ENCODE peak calls at places on chromosome 5, in nine cellular contexts. P is sigmoid colon; B is IMR-90; I is CD8-positive, alpha-beta memory T cell; E is K562; K is brain microvascular endothelial cell; H is GM23248; X is cardiac fibroblast; G is ovary. T is an unnamed sample.

GRCh38 chr5:78953092-78953800 is 31.9 kb downstream of the ARSB start:
- DNase-seq in I (no peak), B (peak), P (no peak), X (no peak), G (no peak), H (peak), E (no peak), K (peak), T (no peak)

GRCh38 chr5:143634689-143635088 is 177.3 kb upstream of the HMHB1 start:
- DNase-seq in X (no peak), B (no peak), E (no peak), G (no peak), H (peak), P (no peak), I (no peak), K (no peak), T (no peak)

GRCh38 chr5:163205645-163206044 is 231.8 kb upstream of the CCNG1 start:
- DNase-seq in P (no peak), I (no peak), G (no peak), K (no peak), E (no peak), B (no peak), H (no peak), X (no peak), T (no peak)

GRCh38 chr5:21919417-21920022 is 933.6 kb downstream of the CDH12 start:
- DNase-seq in I (no peak), B (peak), P (no peak), X (peak), E (peak), K (peak), H (peak), G (no peak), T (peak)

GRCh38 chr5:82376833-82377232 is 98.7 kb upstream of the RPS23 start:
- DNase-seq in E (no peak), B (no peak), I (no peak), G (no peak), K (no peak), X (no peak), P (no peak), H (no peak), T (no peak)

GRCh38 chr5:141869040-141869439 is 9.2 kb downstream of the PCDH1 start:
- DNase-seq in X (no peak), E (no peak), P (no peak), I (no peak), G (no peak), B (no peak), H (no peak), K (no peak), T (no peak)

GRCh38 chr5:111680737-111681413 is 76.1 kb downstream of the NREP start:
- DNase-seq in K (peak), H (peak), G (peak), P (peak), E (no peak), X (peak), I (no peak), B (peak), T (peak)

GRCh38 chr5:118233601-118234000 is 754.7 kb downstream of the DTWD2 start:
- DNase-seq in B (no peak), X (no peak), P (no peak), H (no peak), I (no peak), K (no peak), E (no peak), G (no peak), T (no peak)

GRCh38 chr5:150000990-150001659 is 586 bp downstream of the HMGXB3 start:
- DNase-seq in K (no peak), X (peak), H (peak), E (peak), B (peak), I (peak), G (peak), P (peak), T (no peak)

GRCh38 chr5:135978993-135979392 is 24.2 kb upstream of the LECT2 start:
- DNase-seq in E (no peak), G (no peak), I (no peak), X (no peak), B (no peak), K (no peak), P (no peak), H (no peak), T (no peak)

GRCh38 chr5:141753971-141754713 is 72.1 kb upstream of the ARAP3 start:
- DNase-seq in E (peak), I (peak), P (no peak), H (peak), G (no peak), K (no peak), X (peak), B (peak), T (no peak)

DNA sequence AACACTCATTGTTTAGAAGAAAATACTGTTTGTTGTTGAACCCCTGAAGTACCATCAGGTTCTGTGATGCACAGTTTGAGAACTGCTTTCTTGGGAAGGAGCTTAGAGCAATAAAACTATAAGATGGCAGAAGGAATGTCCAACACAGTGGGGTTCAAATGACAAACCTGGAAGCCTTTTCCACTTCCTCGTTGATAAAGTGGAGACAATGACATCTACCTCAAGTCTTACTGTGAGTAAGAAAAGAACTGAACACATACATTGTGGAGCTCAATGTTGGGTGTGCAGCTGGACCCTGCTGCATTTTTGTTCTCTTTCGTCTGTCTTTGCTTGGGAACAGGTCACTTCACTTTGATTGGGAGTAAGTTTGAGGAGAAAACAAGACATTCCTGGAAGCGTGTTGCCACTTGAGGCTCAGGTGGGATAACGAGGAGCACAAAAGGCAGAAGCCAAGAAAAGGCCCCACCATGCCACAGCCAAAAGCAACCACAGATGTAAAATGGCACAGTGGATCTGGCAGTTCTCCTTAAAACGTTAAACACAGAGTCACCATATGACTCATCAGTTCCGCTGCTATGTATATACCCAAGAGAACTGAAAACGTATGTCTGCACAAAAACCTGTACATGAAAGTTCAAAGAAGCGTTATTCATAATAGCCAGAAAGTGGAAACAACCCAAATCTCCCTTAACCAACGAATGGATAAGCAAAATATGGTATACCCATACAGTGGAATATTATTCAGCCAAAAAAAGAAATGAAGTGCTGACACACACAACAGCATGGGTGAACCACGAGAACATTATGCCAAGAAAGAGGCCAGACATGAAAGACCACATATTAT is 42.9 kb upstream of the SUB1 start:
- DNase-seq in X (no peak), H (peak), K (peak), G (no peak), I (no peak), B (peak), E (peak), P (no peak), T (peak)
- H3K4me3 ChIP-seq in X (no peak), H (no peak), K (no peak), G (no peak), I (no peak), B (no peak), E (no peak), P (no peak), T (no peak)

GRCh38 chr5:38846379-38846967 is 661 bp downstream of the OSMR start:
- DNase-seq in G (peak), X (no peak), P (no peak), E (no peak), I (no peak), H (peak), K (no peak), B (peak), T (no peak)
- H3K4me3 ChIP-seq in G (peak), X (peak), P (peak), E (peak), I (no peak), H (peak), K (peak), B (peak), T (peak)

DNA sequence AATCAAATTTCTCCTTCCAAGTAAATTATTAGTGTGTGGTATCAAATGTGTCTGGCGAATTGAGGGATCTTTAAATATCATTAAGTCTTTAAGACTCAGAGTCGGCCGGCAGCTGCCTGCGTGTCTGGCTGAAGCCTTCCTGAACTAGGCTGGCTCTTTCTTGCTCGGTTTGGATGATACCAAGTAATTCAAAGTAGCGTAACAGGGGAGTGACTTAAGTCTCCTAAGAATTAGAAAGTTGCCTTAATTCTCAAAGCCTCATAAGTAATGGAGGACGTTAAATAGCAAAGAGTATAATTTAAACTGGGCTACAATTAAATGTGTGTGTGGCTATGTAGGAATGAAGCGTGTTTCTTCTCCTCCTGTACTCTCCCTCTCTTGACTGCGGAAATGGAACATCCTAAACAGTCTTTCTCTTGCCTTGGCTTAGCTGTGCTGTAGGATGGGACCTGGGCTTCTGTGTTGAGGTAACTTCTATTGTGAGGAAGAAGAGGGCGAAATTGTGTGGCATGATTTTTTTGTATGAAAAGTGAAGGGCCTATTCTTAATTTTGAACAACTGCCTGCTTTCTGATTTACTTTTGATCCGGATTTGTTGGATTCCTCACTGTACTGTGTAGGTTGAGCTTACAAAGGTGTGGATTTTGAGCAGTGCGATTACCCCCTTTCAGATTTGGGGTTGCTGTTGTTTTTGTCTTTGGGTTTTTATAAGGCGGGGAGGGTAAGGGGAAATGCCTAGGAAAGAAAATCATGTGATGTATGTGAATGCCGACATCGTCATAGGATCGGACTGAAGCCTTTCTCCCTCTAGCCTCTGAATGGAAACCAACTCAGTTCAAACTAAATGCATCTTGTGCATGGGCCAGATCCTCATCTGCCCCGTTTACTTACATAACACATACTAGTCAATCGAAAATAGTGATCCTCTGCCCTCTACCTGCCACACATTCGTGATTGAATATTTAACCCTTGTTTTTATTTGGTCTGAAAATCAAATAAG is 29.9 kb downstream of the CPEB4 start:
- DNase-seq in G (peak), H (peak), X (peak), E (peak), P (peak), I (peak), B (peak), K (peak), T (peak)
- H3K4me3 ChIP-seq in G (peak), H (peak), X (peak), E (peak), P (peak), I (peak), B (peak), K (peak), T (peak)

GRCh38 chr5:131322926-131323325 is 59.1 kb downstream of the CDC42SE2 start:
- DNase-seq in I (no peak), P (no peak), G (no peak), B (no peak), H (no peak), X (no peak), E (no peak), K (no peak), T (no peak)
- H3K4me3 ChIP-seq in I (no peak), P (no peak), G (no peak), B (no peak), H (no peak), X (no peak), E (no peak), K (no peak), T (no peak)

GRCh38 chr5:171309526-171310333 is 682 bp downstream of the TLX3 start:
- DNase-seq in E (no peak), X (no peak), P (no peak), B (no peak), I (no peak), G (no peak), H (no peak), K (no peak), T (no peak)

GRCh38 chr5:171310334-171310815 is 1.3 kb downstream of the TLX3 start:
- DNase-seq in E (no peak), H (no peak), P (no peak), X (no peak), G (no peak), K (no peak), I (no peak), B (no peak), T (no peak)

GRCh38 chr5:171312129-171312819 is 3.2 kb downstream of the TLX3 start:
- DNase-seq in B (no peak), E (no peak), G (no peak), X (no peak), I (no peak), K (no peak), H (no peak), P (no peak), T (no peak)

GRCh38 chr5:171311698-171312083 is 2.6 kb downstream of the TLX3 start:
- DNase-seq in B (no peak), X (no peak), P (no peak), I (no peak), E (no peak), K (no peak), H (no peak), G (no peak), T (no peak)

DNA sequence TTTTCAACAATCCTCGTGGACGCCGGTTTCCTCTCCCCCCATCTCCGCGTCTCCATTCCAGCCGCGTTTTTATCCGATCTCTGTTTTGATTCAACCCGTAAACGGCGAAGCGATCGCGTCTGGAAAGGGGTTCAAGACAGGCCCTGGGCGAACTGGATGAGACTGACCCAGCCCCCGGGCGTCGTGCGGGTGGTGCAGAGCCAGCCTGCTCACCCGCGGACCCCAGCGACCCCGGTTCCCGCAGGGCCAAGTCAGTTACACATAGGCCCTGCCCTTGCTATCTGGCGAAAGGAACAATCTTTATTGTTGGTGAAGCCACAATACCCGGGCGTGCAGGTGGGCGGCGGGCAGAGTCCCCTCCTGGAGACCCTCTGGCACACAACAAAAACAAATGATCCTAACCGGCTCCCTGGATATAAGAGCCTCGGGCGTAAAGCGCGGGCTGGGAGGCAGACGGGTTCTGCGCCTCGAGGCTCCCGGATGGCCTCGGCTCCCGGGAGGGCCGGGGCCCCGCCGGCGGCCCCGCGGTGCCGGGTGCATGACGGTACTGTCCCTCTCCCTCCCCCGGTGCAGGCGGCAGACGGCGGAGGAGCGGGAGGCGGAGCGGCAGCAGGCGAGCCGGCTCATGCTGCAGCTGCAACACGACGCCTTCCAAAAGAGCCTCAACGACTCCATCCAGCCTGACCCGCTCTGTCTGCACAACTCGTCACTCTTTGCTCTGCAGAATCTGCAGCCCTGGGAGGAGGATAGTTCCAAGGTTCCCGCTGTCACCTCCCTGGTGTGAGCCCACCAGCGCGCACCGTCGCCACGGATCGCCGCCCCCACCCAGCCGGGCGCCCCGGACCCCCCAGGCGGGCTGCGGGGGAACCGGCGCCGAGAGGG is 2.0 kb downstream of the TLX3 start:
- DNase-seq in E (no peak), K (no peak), H (peak), B (peak), G (no peak), I (no peak), P (no peak), X (peak), T (no peak)
- H3K4me3 ChIP-seq in E (no peak), K (no peak), H (no peak), B (no peak), G (no peak), I (no peak), P (no peak), X (no peak), T (peak)

DNA sequence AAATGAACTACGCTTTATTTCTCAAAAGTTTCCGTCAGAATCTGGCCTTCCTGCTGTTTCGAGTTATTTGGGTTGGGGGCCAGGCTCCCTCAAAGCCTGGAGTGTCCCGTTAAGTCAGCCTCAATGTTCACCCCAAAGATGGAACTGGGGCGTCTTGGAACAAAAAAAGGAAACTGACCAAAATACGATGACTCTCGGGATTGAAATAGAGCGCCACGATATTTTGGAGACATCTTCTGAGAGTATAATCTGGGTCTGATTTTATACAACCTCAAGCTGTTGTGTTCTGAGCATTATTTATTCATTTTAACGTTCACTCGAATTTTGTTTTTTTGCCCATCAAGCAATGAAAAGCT is 28.1 kb downstream of the TLX3 start:
- DNase-seq in H (no peak), G (no peak), P (no peak), I (no peak), K (no peak), X (no peak), E (no peak), B (no peak), T (no peak)
- H3K4me3 ChIP-seq in H (peak), G (no peak), P (no peak), I (peak), K (peak), X (peak), E (no peak), B (peak), T (peak)